ENCODE peak calls at places on chromosome 14, in six cellular contexts. One of them, this sample, is unnamed.

GRCh38 chr14:47102472-47102871 is 450.9 kb upstream of the RPL10L start:
- DNase-seq in left lung: no peak
- DNase-seq in cardiac fibroblast: no peak
- DNase-seq in right atrium auricular region: no peak
- DNase-seq in GM12865: no peak
- DNase-seq in brain microvascular endothelial cell: no peak
- DNase-seq in this sample: no peak

GRCh38 chr14:91607322-91608047 is 97.4 kb upstream of the PPP4R3A start:
- DNase-seq in left lung: no peak
- DNase-seq in cardiac fibroblast: no peak
- DNase-seq in right atrium auricular region: no peak
- DNase-seq in GM12865: no peak
- DNase-seq in brain microvascular endothelial cell: no peak
- DNase-seq in this sample: no peak

GRCh38 chr14:75724414-75725204 is 63.6 kb downstream of the TTLL5 start:
- DNase-seq in left lung: no peak
- DNase-seq in cardiac fibroblast: no peak
- DNase-seq in right atrium auricular region: no peak
- DNase-seq in GM12865: peak; percentile 56
- DNase-seq in brain microvascular endothelial cell: no peak
- DNase-seq in this sample: peak; percentile 7

GRCh38 chr14:20857630-20858261 is 33.4 kb upstream of the RNASE3 start:
- DNase-seq in left lung: peak; percentile 85
- DNase-seq in cardiac fibroblast: peak; percentile 67
- DNase-seq in right atrium auricular region: peak; percentile 74
- DNase-seq in GM12865: peak; percentile 71
- DNase-seq in brain microvascular endothelial cell: peak; percentile 42
- DNase-seq in this sample: peak; percentile 61

GRCh38 chr14:92937229-92937937 is 14.4 kb downstream of the CHGA start:
- DNase-seq in left lung: peak; percentile 69
- DNase-seq in cardiac fibroblast: no peak
- DNase-seq in right atrium auricular region: no peak
- DNase-seq in GM12865: no peak
- DNase-seq in brain microvascular endothelial cell: no peak
- DNase-seq in this sample: no peak

GRCh38 chr14:72699852-72700257 is 194.0 kb downstream of the DPF3 start:
- DNase-seq in left lung: no peak
- DNase-seq in cardiac fibroblast: peak; percentile 91
- DNase-seq in right atrium auricular region: no peak
- DNase-seq in GM12865: no peak
- DNase-seq in brain microvascular endothelial cell: no peak
- DNase-seq in this sample: no peak

GRCh38 chr14:92963301-92964123 is 40.6 kb downstream of the CHGA start:
- DNase-seq in left lung: no peak
- DNase-seq in cardiac fibroblast: no peak
- DNase-seq in right atrium auricular region: no peak
- DNase-seq in GM12865: no peak
- DNase-seq in brain microvascular endothelial cell: no peak
- DNase-seq in this sample: no peak

GRCh38 chr14:64891839-64892375 is 12.2 kb upstream of the SPTB start:
- DNase-seq in left lung: no peak
- DNase-seq in cardiac fibroblast: peak; percentile 75
- DNase-seq in right atrium auricular region: no peak
- DNase-seq in GM12865: peak; percentile 69
- DNase-seq in brain microvascular endothelial cell: peak; percentile 68
- DNase-seq in this sample: peak; percentile 55

GRCh38 chr14:68910540-68910939 is 68.6 kb downstream of the ACTN1 start:
- DNase-seq in left lung: no peak
- DNase-seq in cardiac fibroblast: no peak
- DNase-seq in right atrium auricular region: no peak
- DNase-seq in GM12865: peak; percentile 35
- DNase-seq in brain microvascular endothelial cell: peak; percentile 53
- DNase-seq in this sample: no peak

GRCh38 chr14:94636744-94637412 is 24.7 kb downstream of the SERPINA3 start:
- DNase-seq in left lung: no peak
- DNase-seq in cardiac fibroblast: peak; percentile 18
- DNase-seq in right atrium auricular region: no peak
- DNase-seq in GM12865: no peak
- DNase-seq in brain microvascular endothelial cell: peak; percentile 23
- DNase-seq in this sample: no peak

GRCh38 chr14:24162083-24162482 is 1.0 kb downstream of the IRF9 start:
- DNase-seq in left lung: peak; percentile 53
- DNase-seq in cardiac fibroblast: peak; percentile 46
- DNase-seq in right atrium auricular region: no peak
- DNase-seq in GM12865: peak; percentile 42
- DNase-seq in brain microvascular endothelial cell: peak; percentile 37
- DNase-seq in this sample: no peak

GRCh38 chr14:85336257-85336656 is 193.7 kb upstream of the FLRT2 start:
- DNase-seq in left lung: no peak
- DNase-seq in cardiac fibroblast: no peak
- DNase-seq in right atrium auricular region: no peak
- DNase-seq in GM12865: no peak
- DNase-seq in brain microvascular endothelial cell: no peak
- DNase-seq in this sample: no peak

GRCh38 chr14:66401447-66402095 is 84.6 kb upstream of the CCDC196 start:
- DNase-seq in left lung: no peak
- DNase-seq in cardiac fibroblast: peak; percentile 25
- DNase-seq in right atrium auricular region: no peak
- DNase-seq in GM12865: peak; percentile 8
- DNase-seq in brain microvascular endothelial cell: peak; percentile 1
- DNase-seq in this sample: no peak

GRCh38 chr14:86912689-86913088 is 1080.3 kb downstream of the GALC start:
- DNase-seq in left lung: no peak
- DNase-seq in cardiac fibroblast: no peak
- DNase-seq in right atrium auricular region: no peak
- DNase-seq in GM12865: no peak
- DNase-seq in brain microvascular endothelial cell: no peak
- DNase-seq in this sample: no peak

GRCh38 chr14:58332514-58332913 is 34.2 kb downstream of the ARID4A start:
- DNase-seq in left lung: no peak
- DNase-seq in cardiac fibroblast: no peak
- DNase-seq in right atrium auricular region: no peak
- DNase-seq in GM12865: no peak
- DNase-seq in brain microvascular endothelial cell: no peak
- DNase-seq in this sample: no peak

GRCh38 chr14:32813401-32813800 is 125.3 kb upstream of the NPAS3 start:
- DNase-seq in left lung: no peak
- DNase-seq in cardiac fibroblast: no peak
- DNase-seq in right atrium auricular region: no peak
- DNase-seq in GM12865: no peak
- DNase-seq in brain microvascular endothelial cell: no peak
- DNase-seq in this sample: no peak

GRCh38 chr14:33647385-33647786 is 303.5 kb downstream of the EGLN3 start:
- DNase-seq in left lung: no peak
- DNase-seq in cardiac fibroblast: peak; percentile 91
- DNase-seq in right atrium auricular region: no peak
- DNase-seq in GM12865: no peak
- DNase-seq in brain microvascular endothelial cell: peak; percentile 97
- DNase-seq in this sample: no peak

GRCh38 chr14:73567365-73567764 is 1.6 kb upstream of the ACOT2 start:
- DNase-seq in left lung: no peak
- DNase-seq in cardiac fibroblast: no peak
- DNase-seq in right atrium auricular region: no peak
- DNase-seq in GM12865: no peak
- DNase-seq in brain microvascular endothelial cell: no peak
- DNase-seq in this sample: no peak

GRCh38 chr14:74324945-74325361 is 22.2 kb upstream of the ABCD4 start:
- DNase-seq in left lung: no peak
- DNase-seq in cardiac fibroblast: peak; percentile 57
- DNase-seq in right atrium auricular region: no peak
- DNase-seq in GM12865: peak; percentile 23
- DNase-seq in brain microvascular endothelial cell: peak; percentile 2
- DNase-seq in this sample: peak; percentile 59

GRCh38 chr14:54348001-54348611 is 48.7 kb upstream of the CDKN3 start:
- DNase-seq in left lung: no peak
- DNase-seq in cardiac fibroblast: peak; percentile 66
- DNase-seq in right atrium auricular region: no peak
- DNase-seq in GM12865: peak; percentile 53
- DNase-seq in brain microvascular endothelial cell: no peak
- DNase-seq in this sample: peak; percentile 71

GRCh38 chr14:52275372-52275771 is 7.9 kb downstream of the PTGDR start:
- DNase-seq in left lung: no peak
- DNase-seq in cardiac fibroblast: no peak
- DNase-seq in right atrium auricular region: no peak
- DNase-seq in GM12865: no peak
- DNase-seq in brain microvascular endothelial cell: no peak
- DNase-seq in this sample: no peak

GRCh38 chr14:67722293-67722692 is 20.6 kb downstream of the RDH12 start:
- DNase-seq in left lung: no peak
- DNase-seq in cardiac fibroblast: peak; percentile 78
- DNase-seq in right atrium auricular region: no peak
- DNase-seq in GM12865: no peak
- DNase-seq in brain microvascular endothelial cell: no peak
- DNase-seq in this sample: no peak

GRCh38 chr14:79285263-79285662 is 926.0 kb downstream of the DIO2 start:
- DNase-seq in left lung: no peak
- DNase-seq in cardiac fibroblast: no peak
- DNase-seq in right atrium auricular region: no peak
- DNase-seq in GM12865: no peak
- DNase-seq in brain microvascular endothelial cell: no peak
- DNase-seq in this sample: no peak

GRCh38 chr14:80941241-80942157 is at the start of gene CEP128:
- DNase-seq in left lung: peak; percentile 96
- DNase-seq in cardiac fibroblast: peak; percentile 98
- DNase-seq in right atrium auricular region: peak; percentile 92
- DNase-seq in GM12865: peak; percentile 97
- DNase-seq in brain microvascular endothelial cell: peak; percentile 98
- DNase-seq in this sample: peak; percentile 89

GRCh38 chr14:61749867-61750266 is 12.4 kb upstream of the SNAPC1 start:
- DNase-seq in left lung: no peak
- DNase-seq in cardiac fibroblast: peak; percentile 21
- DNase-seq in right atrium auricular region: no peak
- DNase-seq in GM12865: peak; percentile 5
- DNase-seq in brain microvascular endothelial cell: no peak
- DNase-seq in this sample: no peak

GRCh38 chr14:102678394-102678793 is 85.9 kb downstream of the RCOR1 start:
- DNase-seq in left lung: no peak
- DNase-seq in cardiac fibroblast: no peak
- DNase-seq in right atrium auricular region: no peak
- DNase-seq in GM12865: no peak
- DNase-seq in brain microvascular endothelial cell: no peak
- DNase-seq in this sample: no peak

GRCh38 chr14:51472881-51473280 is 178.8 kb upstream of the FRMD6 start:
- DNase-seq in left lung: no peak
- DNase-seq in cardiac fibroblast: peak; percentile 30
- DNase-seq in right atrium auricular region: no peak
- DNase-seq in GM12865: no peak
- DNase-seq in brain microvascular endothelial cell: no peak
- DNase-seq in this sample: no peak

GRCh38 chr14:79578470-79578869 is 632.8 kb downstream of the DIO2 start:
- DNase-seq in left lung: no peak
- DNase-seq in cardiac fibroblast: no peak
- DNase-seq in right atrium auricular region: no peak
- DNase-seq in GM12865: no peak
- DNase-seq in brain microvascular endothelial cell: no peak
- DNase-seq in this sample: no peak

GRCh38 chr14:77301103-77301502 is 19.6 kb downstream of the POMT2 start:
- DNase-seq in left lung: no peak
- DNase-seq in cardiac fibroblast: peak; percentile 89
- DNase-seq in right atrium auricular region: peak; percentile 78
- DNase-seq in GM12865: peak; percentile 86
- DNase-seq in brain microvascular endothelial cell: peak; percentile 86
- DNase-seq in this sample: peak; percentile 72

DNA sequence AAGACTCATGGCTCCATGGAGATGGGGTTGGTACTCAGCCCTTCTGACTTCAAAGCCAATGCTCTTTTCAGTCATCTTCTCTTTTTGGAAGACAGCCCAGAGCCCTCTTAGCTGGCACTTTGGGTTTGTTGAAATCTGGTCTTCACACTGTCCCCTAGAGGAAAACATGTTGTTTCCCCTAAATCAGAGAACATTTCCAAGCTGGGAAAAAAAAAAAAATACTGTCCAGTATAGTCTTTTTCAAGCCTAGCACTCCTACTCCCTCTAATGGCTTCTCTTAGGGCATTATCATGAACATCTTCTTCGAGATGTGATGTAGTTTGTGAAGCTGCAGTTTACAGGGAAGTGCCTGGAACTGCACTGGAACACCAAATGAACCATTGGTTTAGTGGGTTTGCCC is 3.0 kb upstream of the ZC3H14 start:
- DNase-seq in left lung: no peak
- DNase-seq in cardiac fibroblast: peak; percentile 78
- DNase-seq in right atrium auricular region: no peak
- DNase-seq in GM12865: no peak
- DNase-seq in brain microvascular endothelial cell: peak; percentile 38
- DNase-seq in this sample: no peak
- TF ChIP-seq CTCF in left lung: no peak
- TF ChIP-seq CTCF in cardiac fibroblast: peak; percentile 53
- TF ChIP-seq CTCF in right atrium auricular region: peak; percentile 64
- TF ChIP-seq CTCF in GM12865: no peak
- TF ChIP-seq CTCF in brain microvascular endothelial cell: peak; percentile 53
- TF ChIP-seq CTCF in this sample: no peak

GRCh38 chr14:57268161-57269067 is at the start of the genes AP5M1 and EXOC5:
- DNase-seq in left lung: peak; percentile 98
- DNase-seq in cardiac fibroblast: peak; percentile 93
- DNase-seq in right atrium auricular region: peak; percentile 89
- DNase-seq in GM12865: peak; percentile 97
- DNase-seq in brain microvascular endothelial cell: peak; percentile 86
- DNase-seq in this sample: peak; percentile 91
- TF ChIP-seq CTCF in left lung: no peak
- TF ChIP-seq CTCF in cardiac fibroblast: no peak
- TF ChIP-seq CTCF in right atrium auricular region: peak; percentile 27
- TF ChIP-seq CTCF in GM12865: peak; percentile 5
- TF ChIP-seq CTCF in brain microvascular endothelial cell: no peak
- TF ChIP-seq CTCF in this sample: no peak

GRCh38 chr14:105982664-105983063 is 456.3 kb downstream of the TMEM121 start:
- DNase-seq in left lung: no peak
- DNase-seq in cardiac fibroblast: no peak
- DNase-seq in right atrium auricular region: no peak
- DNase-seq in GM12865: no peak
- DNase-seq in brain microvascular endothelial cell: no peak
- DNase-seq in this sample: no peak
- TF ChIP-seq CTCF in left lung: no peak
- TF ChIP-seq CTCF in cardiac fibroblast: no peak
- TF ChIP-seq CTCF in right atrium auricular region: no peak
- TF ChIP-seq CTCF in GM12865: no peak
- TF ChIP-seq CTCF in brain microvascular endothelial cell: no peak
- TF ChIP-seq CTCF in this sample: no peak

GRCh38 chr14:104375551-104376201 is 203.9 kb upstream of the C14orf180 start:
- DNase-seq in left lung: peak; percentile 49
- DNase-seq in cardiac fibroblast: no peak
- DNase-seq in right atrium auricular region: no peak
- DNase-seq in GM12865: no peak
- DNase-seq in brain microvascular endothelial cell: no peak
- DNase-seq in this sample: no peak

GRCh38 chr14:104377256-104377655 is 202.3 kb upstream of the C14orf180 start:
- DNase-seq in left lung: peak; percentile 43
- DNase-seq in cardiac fibroblast: no peak
- DNase-seq in right atrium auricular region: no peak
- DNase-seq in GM12865: no peak
- DNase-seq in brain microvascular endothelial cell: no peak
- DNase-seq in this sample: no peak

GRCh38 chr14:104378636-104379225 is 200.8 kb upstream of the C14orf180 start:
- DNase-seq in left lung: peak; percentile 36
- DNase-seq in cardiac fibroblast: no peak
- DNase-seq in right atrium auricular region: no peak
- DNase-seq in GM12865: no peak
- DNase-seq in brain microvascular endothelial cell: no peak
- DNase-seq in this sample: no peak

GRCh38 chr14:104374718-104375080 is 204.9 kb upstream of the C14orf180 start:
- DNase-seq in left lung: peak; percentile 43
- DNase-seq in cardiac fibroblast: no peak
- DNase-seq in right atrium auricular region: no peak
- DNase-seq in GM12865: no peak
- DNase-seq in brain microvascular endothelial cell: no peak
- DNase-seq in this sample: no peak

GRCh38 chr14:104376202-104377140 is 203.1 kb upstream of the C14orf180 start:
- DNase-seq in left lung: peak; percentile 57
- DNase-seq in cardiac fibroblast: no peak
- DNase-seq in right atrium auricular region: no peak
- DNase-seq in GM12865: no peak
- DNase-seq in brain microvascular endothelial cell: no peak
- DNase-seq in this sample: no peak
- TF ChIP-seq CTCF in left lung: no peak
- TF ChIP-seq CTCF in cardiac fibroblast: no peak
- TF ChIP-seq CTCF in right atrium auricular region: no peak
- TF ChIP-seq CTCF in GM12865: no peak
- TF ChIP-seq CTCF in brain microvascular endothelial cell: no peak
- TF ChIP-seq CTCF in this sample: no peak

This sample was measured in GM13976.